ENCODE peak calls at places on chromosomes 13 and 19, in seven cellular contexts. L, Y, U, E, H, K and B are unnamed samples.

GRCh38 chr19:48718711-48719231 is 754 bp downstream of the MAMSTR start:
- DNase-seq in L (no peak), Y (no peak), U (no peak), E (no peak), H (no peak), K (no peak), B (no peak)

GRCh38 chr13:95176611-95177259 is 124.5 kb downstream of the ABCC4 start:
- DNase-seq in L (peak), Y (no peak), U (no peak), E (no peak), H (peak), K (no peak), B (no peak)

GRCh38 chr19:47369923-47370625 is 21.0 kb downstream of the DHX34 start:
- DNase-seq in L (peak), Y (no peak), U (no peak), E (no peak), H (peak), K (no peak), B (no peak)

GRCh38 chr19:3606690-3607289 is at the start of gene TBXA2R:
- DNase-seq in L (peak), Y (no peak), U (peak), E (peak), H (peak), K (no peak), B (no peak)

GRCh38 chr19:18340237-18340989 is at the start of gene PGPEP1:
- DNase-seq in L (peak), Y (peak), U (no peak), E (peak), H (peak), K (peak), B (no peak)

GRCh38 chr19:55216461-55217198 is 7.3 kb upstream of the PTPRH start:
- DNase-seq in L (peak), Y (peak), U (no peak), E (no peak), H (peak), K (peak), B (peak)

GRCh38 chr19:32287811-32288227 is 57.6 kb upstream of the ZNF507 start:
- DNase-seq in L (peak), Y (no peak), U (no peak), E (peak), H (peak), K (peak), B (peak)

GRCh38 chr19:55688422-55689218 is 13.6 kb downstream of the EPN1 start:
- DNase-seq in L (no peak), Y (no peak), U (no peak), E (no peak), H (no peak), K (no peak), B (no peak)

GRCh38 chr19:48726573-48726972 is 7.0 kb upstream of the MAMSTR start:
- DNase-seq in L (no peak), Y (no peak), U (no peak), E (no peak), H (no peak), K (no peak), B (no peak)

GRCh38 chr19:7681336-7682174 is 922 bp downstream of the TRAPPC5 start:
- DNase-seq in L (peak), Y (peak), U (peak), E (peak), H (peak), K (peak), B (no peak)

GRCh38 chr13:37443538-37443937 is 155.0 kb downstream of the POSTN start:
- DNase-seq in L (peak), Y (no peak), U (no peak), E (no peak), H (peak), K (no peak), B (no peak)

GRCh38 chr13:99124695-99125334 is 75.8 kb upstream of the UBAC2 start:
- DNase-seq in L (peak), Y (peak), U (no peak), E (no peak), H (peak), K (no peak), B (no peak)

GRCh38 chr19:39677931-39678889 is 22.5 kb downstream of the LGALS16 start:
- DNase-seq in L (no peak), Y (peak), U (no peak), E (no peak), H (no peak), K (no peak), B (peak)

GRCh38 chr13:30388401-30389283 is 33.7 kb upstream of the UBE2L5 start:
- DNase-seq in L (peak), Y (no peak), U (no peak), E (no peak), H (peak), K (no peak), B (no peak)

GRCh38 chr19:17076539-17076919 is 952 bp downstream of the MYO9B start:
- DNase-seq in L (peak), Y (peak), U (no peak), E (no peak), H (no peak), K (peak), B (no peak)

GRCh38 chr19:34504273-34504808 is 22.8 kb downstream of the WTIP start:
- DNase-seq in L (no peak), Y (no peak), U (no peak), E (peak), H (no peak), K (no peak), B (no peak)

GRCh38 chr19:41746593-41747227 is 8.6 kb upstream of the CEACAM6 start:
- DNase-seq in L (peak), Y (peak), U (no peak), E (no peak), H (peak), K (no peak), B (peak)

GRCh38 chr19:36488816-36489138 is 584 bp downstream of the ZNF566 start:
- DNase-seq in L (peak), Y (no peak), U (peak), E (no peak), H (peak), K (no peak), B (no peak)

GRCh38 chr19:42282036-42282762 is 13.1 kb downstream of the CIC start:
- DNase-seq in L (no peak), Y (no peak), U (peak), E (peak), H (no peak), K (no peak), B (no peak)

GRCh38 chr19:35856546-35857149 is at the start of gene KIRREL2:
- DNase-seq in L (no peak), Y (no peak), U (no peak), E (no peak), H (no peak), K (peak), B (no peak)

GRCh38 chr19:12834976-12835757 is 788 bp upstream of the RTBDN start:
- DNase-seq in L (no peak), Y (no peak), U (no peak), E (no peak), H (peak), K (peak), B (no peak)

GRCh38 chr13:83937579-83937978 is 55.3 kb upstream of the SLITRK1 start:
- DNase-seq in L (no peak), Y (no peak), U (no peak), E (no peak), H (no peak), K (no peak), B (no peak)

GRCh38 chr13:31970237-31970930 is 61.2 kb upstream of the FRY start:
- DNase-seq in L (peak), Y (peak), U (no peak), E (no peak), H (no peak), K (no peak), B (no peak)

GRCh38 chr13:109720758-109721184 is 65.6 kb downstream of the IRS2 start:
- DNase-seq in L (no peak), Y (no peak), U (no peak), E (no peak), H (no peak), K (no peak), B (no peak)

GRCh38 chr19:49950956-49951526 is 9.9 kb downstream of the SIGLEC11 start:
- DNase-seq in L (no peak), Y (no peak), U (no peak), E (peak), H (no peak), K (no peak), B (no peak)

DNA sequence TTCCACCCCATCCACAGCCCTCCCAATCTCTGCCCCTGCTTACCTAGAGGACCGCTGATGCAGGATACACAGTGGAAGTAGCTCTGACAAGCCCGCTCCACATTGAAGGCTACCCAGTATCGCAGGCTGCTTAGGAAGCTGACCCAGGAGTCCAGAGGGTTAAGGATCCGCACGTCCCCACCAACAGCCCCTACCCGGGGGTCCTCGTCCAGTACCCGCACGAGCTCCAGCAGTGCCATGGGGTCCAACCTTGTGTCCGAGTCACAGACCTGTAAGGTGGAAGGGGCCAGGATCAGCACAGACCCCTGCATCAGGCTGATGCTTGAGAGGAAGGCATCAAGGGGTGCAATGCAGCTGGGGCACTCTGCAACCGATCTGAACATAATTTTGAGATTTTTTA is 6.9 kb downstream of the HAS1 start:
- DNase-seq in L (no peak), Y (no peak), U (peak), E (no peak), H (no peak), K (no peak), B (no peak)
- TF ChIP-seq CTCF in L (no peak), Y (no peak), U (no peak), E (no peak), H (no peak), K (no peak), B (no peak)

GRCh38 chr13:91072511-91072910 is 275.0 kb upstream of the MIR17HG start:
- DNase-seq in L (no peak), Y (no peak), U (no peak), E (no peak), H (no peak), K (no peak), B (no peak)

GRCh38 chr13:91079190-91079589 is 268.3 kb upstream of the MIR17HG start:
- DNase-seq in L (no peak), Y (no peak), U (no peak), E (no peak), H (no peak), K (no peak), B (peak)

GRCh38 chr13:91078093-91078679 is 269.3 kb upstream of the MIR17HG start:
- DNase-seq in L (no peak), Y (no peak), U (no peak), E (no peak), H (peak), K (no peak), B (no peak)
- TF ChIP-seq CTCF in L (no peak), Y (peak), U (no peak), E (peak), H (no peak), K (peak), B (peak)

DNA sequence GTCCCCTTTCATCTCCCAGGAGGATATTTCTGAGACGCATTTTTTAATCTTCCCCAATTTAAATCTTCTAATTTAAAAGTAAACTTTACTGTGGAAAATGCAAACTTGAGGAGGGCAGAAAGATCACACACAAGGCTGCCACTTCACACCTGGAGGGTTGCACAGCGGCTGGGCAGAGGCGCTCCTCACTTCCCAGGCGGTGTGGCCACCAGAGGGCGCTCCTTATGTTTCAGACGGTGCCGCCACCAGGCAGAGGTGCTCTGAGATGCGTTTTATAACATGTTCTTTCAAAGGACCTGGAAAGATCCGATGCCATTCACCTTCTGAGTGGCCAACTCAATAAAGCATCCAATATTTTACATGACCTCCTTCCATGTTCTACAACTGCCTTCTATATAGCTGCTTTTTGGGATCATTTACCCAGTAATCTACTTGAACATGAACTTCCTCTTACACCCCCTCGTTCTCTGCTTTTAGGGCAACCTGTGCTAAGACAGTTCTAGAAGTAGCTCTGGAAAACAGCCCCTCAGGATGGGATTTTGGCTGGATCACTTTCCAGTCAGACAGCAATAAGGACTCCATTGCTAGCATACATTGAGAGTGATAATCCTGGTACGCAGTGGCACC is 14.8 kb upstream of the MTUS2 start:
- DNase-seq in L (no peak), Y (no peak), U (no peak), E (no peak), H (peak), K (peak), B (no peak)
- TF ChIP-seq CTCF in L (peak), Y (peak), U (no peak), E (peak), H (peak), K (peak), B (peak)

GRCh38 chr13:40665061-40665753 is 1.2 kb downstream of the FOXO1 start:
- DNase-seq in L (no peak), Y (peak), U (peak), E (peak), H (no peak), K (peak), B (no peak)

GRCh38 chr13:40665754-40666057 is 735 bp downstream of the FOXO1 start:
- DNase-seq in L (peak), Y (peak), U (no peak), E (no peak), H (no peak), K (no peak), B (no peak)

GRCh38 chr13:40666905-40667621 is 622 bp upstream of the FOXO1 start:
- DNase-seq in L (no peak), Y (peak), U (peak), E (peak), H (no peak), K (peak), B (no peak)

GRCh38 chr13:40667622-40667978 is 1.2 kb upstream of the FOXO1 start:
- DNase-seq in L (no peak), Y (no peak), U (no peak), E (peak), H (no peak), K (no peak), B (no peak)

GRCh38 chr13:40666058-40666904 is at the start of gene FOXO1:
- DNase-seq in L (peak), Y (peak), U (peak), E (peak), H (peak), K (peak), B (no peak)
- TF ChIP-seq CTCF in L (no peak), Y (no peak), U (no peak), E (no peak), H (no peak), K (no peak), B (peak)

GRCh38 chr19:38361633-38362075 is 12.7 kb upstream of the PSMD8 start:
- DNase-seq in L (peak), Y (peak), U (no peak), E (peak), H (peak), K (peak), B (peak)
- TF ChIP-seq CTCF in L (peak), Y (no peak), U (no peak), E (peak), H (peak), K (peak), B (peak)

GRCh38 chr13:33763021-33763420 is 54.9 kb upstream of the RFC3 start:
- DNase-seq in L (no peak), Y (no peak), U (no peak), E (no peak), H (peak), K (no peak), B (no peak)
- TF ChIP-seq CTCF in L (no peak), Y (no peak), U (no peak), E (no peak), H (no peak), K (no peak), B (no peak)

GRCh38 chr19:1447565-1447903 is 2.4 kb upstream of the APC2 start:
- DNase-seq in L (no peak), Y (no peak), U (no peak), E (no peak), H (no peak), K (no peak), B (no peak)

GRCh38 chr19:1447944-1448343 is 2.0 kb upstream of the APC2 start:
- DNase-seq in L (no peak), Y (no peak), U (no peak), E (no peak), H (no peak), K (no peak), B (no peak)

GRCh38 chr19:1445932-1446712 is 3.8 kb upstream of the APC2 start:
- DNase-seq in L (no peak), Y (peak), U (no peak), E (no peak), H (no peak), K (peak), B (no peak)

GRCh38 chr19:1446713-1447564 is 3.0 kb upstream of the APC2 start:
- DNase-seq in L (no peak), Y (no peak), U (no peak), E (no peak), H (no peak), K (no peak), B (no peak)

DNA sequence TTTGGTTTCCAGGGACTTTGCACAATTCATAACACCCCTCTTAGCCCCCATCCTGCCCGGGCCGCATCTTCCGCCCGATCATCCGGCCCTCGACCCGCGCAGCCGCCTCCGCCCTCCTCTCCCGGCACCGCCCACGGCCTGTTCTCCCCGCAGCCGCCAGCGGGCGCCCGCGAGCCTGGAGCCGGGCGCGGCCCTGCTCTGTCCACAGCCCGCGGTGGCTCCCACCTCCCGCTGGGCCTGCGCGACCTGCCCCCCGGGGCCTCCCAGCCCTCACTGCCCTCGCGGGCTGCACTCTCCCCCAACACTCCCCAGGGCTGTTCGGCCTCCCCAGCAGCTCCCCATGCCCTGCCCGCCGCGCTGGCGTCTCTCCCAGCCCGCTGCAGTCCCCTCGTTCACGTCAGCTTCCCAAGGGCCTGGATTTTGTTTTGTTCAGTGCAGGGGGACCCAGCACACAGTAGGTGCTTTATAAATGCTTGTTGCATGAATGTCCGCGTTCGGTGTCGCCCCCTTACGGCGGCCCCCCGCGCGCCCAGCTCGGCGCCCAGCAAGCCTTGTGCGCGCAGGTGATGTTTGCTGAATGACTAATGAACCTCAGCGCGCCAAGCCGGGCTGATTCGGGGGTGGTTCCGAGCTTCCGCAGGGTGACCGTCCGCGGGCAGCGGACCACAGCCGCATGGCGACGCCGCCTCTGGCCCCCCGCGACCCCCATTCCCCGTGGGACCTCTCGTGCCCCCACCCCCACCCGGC is 4.6 kb upstream of the APC2 start:
- DNase-seq in L (peak), Y (peak), U (no peak), E (no peak), H (peak), K (peak), B (no peak)
- TF ChIP-seq CTCF in L (peak), Y (peak), U (peak), E (peak), H (peak), K (peak), B (peak)

GRCh38 chr19:28977826-28978225 is 235.1 kb downstream of the UQCRFS1 start:
- DNase-seq in L (no peak), Y (no peak), U (no peak), E (no peak), H (no peak), K (no peak), B (no peak)
- TF ChIP-seq CTCF in L (peak), Y (no peak), U (no peak), E (no peak), H (peak), K (peak), B (no peak)